ENCODE peak calls at places on chromosomes 12 and 14, in ten cellular contexts. T is WTC11; R is GM19239; C is cardiac septum; L is A549; H is PC-3; O is SW480; E is activated CD8-positive, alpha-beta memory T cell treated with anti-CD3 and anti-CD28 coated beads for 4 hours; I is stimulated activated CD4-positive, alpha-beta T cell treated with anti-CD3 and anti-CD28 coated beads, TNF-alpha, amount 100 ng/mL, for 24 hours; A is activated T-helper 1 cell treated with anti-CD3 and anti-CD28 coated beads, Interleukin-12 subunit alpha, Interleukin-12 subunit beta, Interleukin-2, Interleukin-4 antibody, amounts not matched to agents 30 ng/mL and 10 ng/mL and 1 ng/mL, durations not matched to agents 14 hours and 24 hours and 36 hours. K is an unnamed sample.

GRCh38 chr12:126114420-126114819 is 1049.2 kb downstream of the AACS start:
- DNase-seq in C (no peak), E (no peak), I (no peak), O (no peak), H (no peak), L (no peak), R (no peak), T (no peak), A (no peak), K (no peak)

GRCh38 chr12:45423931-45424330 is 208.0 kb downstream of the ANO6 start:
- DNase-seq in R (no peak), T (no peak), E (no peak), L (no peak), H (no peak), O (no peak), C (no peak), I (no peak), A (no peak), K (no peak)

GRCh38 chr12:56684745-56685369 is 3.2 kb downstream of the PTGES3 start:
- DNase-seq in O (no peak), C (no peak), H (peak; percentile 19), E (no peak), T (peak; percentile 3), I (no peak), L (peak; percentile 25), R (no peak), A (no peak), K (no peak)

GRCh38 chr12:11730299-11731041 is 81.0 kb downstream of the ETV6 start:
- DNase-seq in H (peak; percentile 74), E (no peak), T (no peak), O (no peak), C (no peak), R (no peak), L (no peak), A (no peak), I (no peak), K (no peak)

GRCh38 chr14:61174395-61175386 is 106.4 kb downstream of the TMEM30B start:
- DNase-seq in R (no peak), O (no peak), I (no peak), C (no peak), A (no peak), T (no peak), L (no peak), H (peak; percentile 68), E (no peak), K (no peak)

GRCh38 chr14:92382677-92383076 is 59.7 kb downstream of the SLC24A4 start:
- DNase-seq in C (no peak), H (peak; percentile 55), E (no peak), L (peak; percentile 40), R (no peak), I (no peak), A (no peak), O (peak; percentile 42), T (no peak), K (no peak)

GRCh38 chr14:30223385-30223785 is 295.7 kb upstream of the PRKD1 start:
- DNase-seq in I (no peak), A (no peak), H (peak; percentile 99), T (no peak), E (no peak), L (peak; percentile 46), R (no peak), C (no peak), O (peak; percentile 72), K (no peak)

GRCh38 chr12:101713059-101713682 is 15.7 kb downstream of the CHPT1 start:
- DNase-seq in T (no peak), E (no peak), C (peak; percentile 76), I (no peak), A (no peak), H (no peak), R (no peak), O (no peak), L (no peak), K (no peak)

GRCh38 chr14:100004392-100004791 is 60.8 kb upstream of the EVL start:
- DNase-seq in H (no peak), A (no peak), E (no peak), R (no peak), O (no peak), L (peak; percentile 51), C (no peak), T (no peak), I (no peak), K (no peak)

K was measured in GM12892.